ENCODE peak calls at places on chromosomes 5 and 9, in four cellular contexts. One of them, this sample, is unnamed.

GRCh38 chr5:134273642-134274361 is 47.9 kb upstream of the PPP2CA start:
- DNase-seq in HepG2: no peak
- DNase-seq in K562: no peak
- DNase-seq in GM12878: no peak
- DNase-seq in this sample: no peak

GRCh38 chr5:29794146-29794787 is 1399.2 kb upstream of the CDH6 start:
- DNase-seq in HepG2: no peak
- DNase-seq in K562: no peak
- DNase-seq in GM12878: no peak
- DNase-seq in this sample: no peak

GRCh38 chr5:7876867-7877266 is 7.9 kb downstream of the MTRR start:
- DNase-seq in HepG2: no peak
- DNase-seq in K562: no peak
- DNase-seq in GM12878: no peak
- DNase-seq in this sample: no peak

GRCh38 chr9:104992696-104993095 is 64.7 kb upstream of the ABCA1 start:
- DNase-seq in HepG2: peak
- DNase-seq in K562: no peak
- DNase-seq in GM12878: no peak
- DNase-seq in this sample: no peak

GRCh38 chr5:158392753-158393152 is 533.8 kb upstream of the CLINT1 start:
- DNase-seq in HepG2: no peak
- DNase-seq in K562: no peak
- DNase-seq in GM12878: no peak
- DNase-seq in this sample: no peak

GRCh38 chr9:134626576-134627416 is 14.8 kb upstream of the COL5A1 start:
- DNase-seq in HepG2: no peak
- DNase-seq in K562: no peak
- DNase-seq in GM12878: no peak
- DNase-seq in this sample: peak

GRCh38 chr5:143446535-143447226 is 43.2 kb upstream of the NR3C1 start:
- DNase-seq in HepG2: no peak
- DNase-seq in K562: no peak
- DNase-seq in GM12878: no peak
- DNase-seq in this sample: no peak

GRCh38 chr5:165781703-165782102 is 2276.3 kb downstream of the MAT2B start:
- DNase-seq in HepG2: no peak
- DNase-seq in K562: no peak
- DNase-seq in GM12878: no peak
- DNase-seq in this sample: no peak

GRCh38 chr9:122015165-122015821 is 77.8 kb downstream of the TTLL11 start:
- DNase-seq in HepG2: no peak
- DNase-seq in K562: no peak
- DNase-seq in GM12878: no peak
- DNase-seq in this sample: no peak

GRCh38 chr9:8850916-8851315 is 1051.3 kb upstream of the DMAC1 start:
- DNase-seq in HepG2: no peak
- DNase-seq in K562: no peak
- DNase-seq in GM12878: no peak
- DNase-seq in this sample: no peak

GRCh38 chr9:14400658-14400995 is 86.7 kb upstream of the NFIB start:
- DNase-seq in HepG2: peak
- DNase-seq in K562: peak
- DNase-seq in GM12878: no peak
- DNase-seq in this sample: peak

GRCh38 chr5:15026944-15027343 is 155.4 kb upstream of the ANKH start:
- DNase-seq in HepG2: no peak
- DNase-seq in K562: no peak
- DNase-seq in GM12878: no peak
- DNase-seq in this sample: no peak

GRCh38 chr9:128124873-128125574 is 2.5 kb downstream of the PTGES2 start:
- DNase-seq in HepG2: peak
- DNase-seq in K562: no peak
- DNase-seq in GM12878: peak
- DNase-seq in this sample: peak

GRCh38 chr5:52727568-52727967 is 60.1 kb upstream of the ITGA1 start:
- DNase-seq in HepG2: no peak
- DNase-seq in K562: no peak
- DNase-seq in GM12878: no peak
- DNase-seq in this sample: no peak

GRCh38 chr5:40381676-40382363 is 297.9 kb upstream of the PTGER4 start:
- DNase-seq in HepG2: no peak
- DNase-seq in K562: no peak
- DNase-seq in GM12878: no peak
- DNase-seq in this sample: no peak

GRCh38 chr5:55694152-55694830 is 17.8 kb downstream of the SLC38A9 start:
- DNase-seq in HepG2: peak
- DNase-seq in K562: no peak
- DNase-seq in GM12878: no peak
- DNase-seq in this sample: no peak

GRCh38 chr5:23631283-23632045 is 124.1 kb downstream of the PRDM9 start:
- DNase-seq in HepG2: no peak
- DNase-seq in K562: no peak
- DNase-seq in GM12878: no peak
- DNase-seq in this sample: no peak

GRCh38 chr9:17402309-17402708 is 176.6 kb upstream of the SH3GL2 start:
- DNase-seq in HepG2: peak
- DNase-seq in K562: no peak
- DNase-seq in GM12878: no peak
- DNase-seq in this sample: no peak

GRCh38 chr9:138099803-138100598 is 222.4 kb downstream of the CACNA1B start:
- DNase-seq in HepG2: no peak
- DNase-seq in K562: no peak
- DNase-seq in GM12878: no peak
- DNase-seq in this sample: no peak

GRCh38 chr5:11383506-11384095 is 520.6 kb downstream of the CTNND2 start:
- DNase-seq in HepG2: no peak
- DNase-seq in K562: no peak
- DNase-seq in GM12878: no peak
- DNase-seq in this sample: no peak

GRCh38 chr9:136050706-136051567 is 44.2 kb downstream of the NACC2 start:
- DNase-seq in HepG2: peak
- DNase-seq in K562: no peak
- DNase-seq in GM12878: no peak
- DNase-seq in this sample: peak

GRCh38 chr5:2904956-2905355 is 153.5 kb upstream of the IRX2 start:
- DNase-seq in HepG2: no peak
- DNase-seq in K562: no peak
- DNase-seq in GM12878: no peak
- DNase-seq in this sample: no peak

GRCh38 chr5:132293992-132294727 is at the start of gene SLC22A4:
- DNase-seq in HepG2: peak
- DNase-seq in K562: peak
- DNase-seq in GM12878: no peak
- DNase-seq in this sample: peak

GRCh38 chr5:7976411-7977190 is 107.7 kb downstream of the MTRR start:
- DNase-seq in HepG2: no peak
- DNase-seq in K562: no peak
- DNase-seq in GM12878: no peak
- DNase-seq in this sample: no peak

GRCh38 chr5:112787261-112787660 is 49.6 kb downstream of the APC start:
- DNase-seq in HepG2: no peak
- DNase-seq in K562: no peak
- DNase-seq in GM12878: no peak
- DNase-seq in this sample: no peak

GRCh38 chr5:91022518-91022917 is 360.6 kb downstream of the ARRDC3 start:
- DNase-seq in HepG2: no peak
- DNase-seq in K562: no peak
- DNase-seq in GM12878: no peak
- DNase-seq in this sample: no peak
- TF ChIP-seq ETV6 in HepG2: no peak
- TF ChIP-seq ETV6 in K562: no peak
- TF ChIP-seq ETV6 in GM12878: no peak
- TF ChIP-seq ETV6 in this sample: no peak

GRCh38 chr5:151682751-151683331 is 3.9 kb downstream of the SPARC start:
- DNase-seq in HepG2: no peak
- DNase-seq in K562: no peak
- DNase-seq in GM12878: no peak
- DNase-seq in this sample: no peak
- TF ChIP-seq TCF7 in HepG2: no peak
- TF ChIP-seq TCF7 in K562: no peak
- TF ChIP-seq TCF7 in GM12878: no peak
- TF ChIP-seq TCF7 in this sample: no peak

GRCh38 chr9:89781838-89782237 is 177.0 kb downstream of the GADD45G start:
- DNase-seq in HepG2: no peak
- DNase-seq in K562: no peak
- DNase-seq in GM12878: peak
- DNase-seq in this sample: no peak
- TF ChIP-seq ETV6 in HepG2: no peak
- TF ChIP-seq ETV6 in K562: no peak
- TF ChIP-seq ETV6 in GM12878: no peak
- TF ChIP-seq ETV6 in this sample: no peak

GRCh38 chr9:129441852-129442251 is 179.0 kb downstream of the C9orf50 start:
- DNase-seq in HepG2: no peak
- DNase-seq in K562: no peak
- DNase-seq in GM12878: no peak
- DNase-seq in this sample: no peak
- TF ChIP-seq TCF7 in HepG2: no peak
- TF ChIP-seq TCF7 in K562: no peak
- TF ChIP-seq TCF7 in GM12878: no peak
- TF ChIP-seq TCF7 in this sample: no peak

DNA sequence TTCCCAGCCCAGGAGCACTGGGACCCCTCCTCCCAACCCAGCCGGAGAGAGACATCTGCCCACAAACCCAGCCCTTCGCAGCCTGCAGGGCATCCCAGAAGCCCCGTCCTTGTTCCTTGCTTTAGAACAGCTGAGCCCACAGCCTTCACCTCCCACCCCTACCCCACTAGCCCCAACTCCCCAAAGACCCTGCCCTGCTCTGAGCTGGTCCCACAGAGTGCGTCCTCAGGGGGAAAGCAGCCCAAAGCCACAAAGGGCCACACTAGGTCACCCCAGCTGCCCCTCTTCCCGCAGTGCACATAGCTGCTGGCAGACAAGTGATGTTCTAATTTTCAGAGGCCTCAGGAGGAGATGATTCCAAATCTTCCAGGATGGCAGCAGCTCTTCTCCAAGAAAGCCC is 8.8 kb downstream of the PLPP7 start:
- DNase-seq in HepG2: no peak
- DNase-seq in K562: no peak
- DNase-seq in GM12878: no peak
- DNase-seq in this sample: no peak
- TF ChIP-seq ETV6 in HepG2: no peak
- TF ChIP-seq ETV6 in K562: no peak
- TF ChIP-seq ETV6 in GM12878: no peak
- TF ChIP-seq ETV6 in this sample: no peak

GRCh38 chr5:38576442-38576841 is 20.0 kb upstream of the LIFR start:
- DNase-seq in HepG2: no peak
- DNase-seq in K562: no peak
- DNase-seq in GM12878: no peak
- DNase-seq in this sample: no peak
- TF ChIP-seq TCF7 in HepG2: no peak
- TF ChIP-seq TCF7 in K562: no peak
- TF ChIP-seq TCF7 in GM12878: no peak
- TF ChIP-seq TCF7 in this sample: no peak

GRCh38 chr9:87108639-87109038 is 161.3 kb upstream of the GAS1 start:
- DNase-seq in HepG2: no peak
- DNase-seq in K562: no peak
- DNase-seq in GM12878: no peak
- DNase-seq in this sample: no peak
- TF ChIP-seq ETV6 in HepG2: no peak
- TF ChIP-seq ETV6 in K562: no peak
- TF ChIP-seq ETV6 in GM12878: no peak
- TF ChIP-seq ETV6 in this sample: no peak

DNA sequence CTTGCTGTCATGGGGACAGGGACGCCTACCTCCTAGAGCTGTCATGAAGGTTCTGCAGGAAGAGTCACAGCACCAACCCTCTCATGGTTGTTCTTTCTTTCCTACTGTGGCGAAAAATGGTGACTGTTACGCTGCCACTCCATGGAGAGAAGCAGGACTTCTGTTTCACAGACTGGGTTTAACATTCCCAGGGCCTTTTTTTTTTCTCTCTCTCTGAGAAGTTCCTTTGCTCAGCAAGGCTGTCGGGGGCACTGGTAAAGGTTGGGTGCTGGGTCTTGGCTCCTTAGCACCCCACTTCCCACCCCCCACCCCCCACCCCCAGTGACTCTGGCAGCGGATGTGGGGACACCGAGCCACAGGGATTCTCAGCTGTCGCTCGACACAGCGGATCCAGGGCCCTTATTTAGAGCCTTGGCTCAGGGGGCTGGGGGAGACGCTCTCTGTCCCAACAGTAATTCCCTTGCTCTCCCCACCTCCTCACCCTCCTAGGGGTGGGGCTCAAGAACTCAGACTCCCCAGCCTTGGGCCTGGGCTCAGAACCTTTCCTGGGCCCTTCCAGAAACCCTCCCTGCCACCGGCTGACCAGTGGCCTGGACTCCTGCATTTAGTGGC is 34.4 kb downstream of the DUSP1 start:
- DNase-seq in HepG2: no peak
- DNase-seq in K562: no peak
- DNase-seq in GM12878: no peak
- DNase-seq in this sample: no peak
- TF ChIP-seq TCF7 in HepG2: no peak
- TF ChIP-seq TCF7 in K562: no peak
- TF ChIP-seq TCF7 in GM12878: no peak
- TF ChIP-seq TCF7 in this sample: no peak

GRCh38 chr9:2610985-2611384 is 10.6 kb upstream of the VLDLR start:
- DNase-seq in HepG2: no peak
- DNase-seq in K562: no peak
- DNase-seq in GM12878: no peak
- DNase-seq in this sample: no peak

GRCh38 chr9:2618289-2618688 is 3.3 kb upstream of the VLDLR start:
- DNase-seq in HepG2: no peak
- DNase-seq in K562: no peak
- DNase-seq in GM12878: no peak
- DNase-seq in this sample: no peak

GRCh38 chr9:2616726-2617377 is 4.7 kb upstream of the VLDLR start:
- DNase-seq in HepG2: no peak
- DNase-seq in K562: no peak
- DNase-seq in GM12878: peak
- DNase-seq in this sample: no peak

GRCh38 chr9:2615532-2615931 is 6.1 kb upstream of the VLDLR start:
- DNase-seq in HepG2: no peak
- DNase-seq in K562: no peak
- DNase-seq in GM12878: no peak
- DNase-seq in this sample: no peak

DNA sequence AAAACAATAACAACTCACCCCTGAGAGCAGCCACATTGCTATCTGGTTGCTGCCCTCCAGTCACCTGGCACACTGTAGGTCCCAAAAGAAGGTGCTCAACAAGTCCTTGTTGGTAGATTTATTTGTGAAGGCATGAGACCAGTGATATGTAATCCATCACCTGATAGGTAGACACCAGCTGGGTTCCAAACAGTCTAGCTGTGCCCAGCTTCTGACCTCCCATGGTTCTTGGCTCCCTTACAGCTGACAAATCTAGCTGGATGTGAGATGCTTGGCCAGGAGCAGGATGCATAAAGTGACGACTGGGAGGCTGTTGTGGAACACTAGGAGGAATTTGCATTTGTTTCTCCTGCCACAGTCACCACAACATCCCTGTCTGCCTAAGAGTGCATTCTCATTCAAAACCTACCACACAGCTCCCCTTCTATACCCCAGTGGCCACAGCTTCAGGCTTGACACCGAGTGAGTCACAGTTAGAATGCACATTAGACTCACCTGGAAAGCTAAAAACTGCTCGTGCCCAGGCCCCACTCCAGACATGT is 7.8 kb upstream of the VLDLR start:
- DNase-seq in HepG2: no peak
- DNase-seq in K562: no peak
- DNase-seq in GM12878: no peak
- DNase-seq in this sample: peak
- TF ChIP-seq ETV6 in HepG2: no peak
- TF ChIP-seq ETV6 in K562: no peak
- TF ChIP-seq ETV6 in GM12878: no peak
- TF ChIP-seq ETV6 in this sample: no peak

This sample was measured in WTC11.